ENCODE peak calls at places on chromosomes 5 and 9, in four cellular contexts. K, Q, N and S are unnamed samples.

GRCh38 chr5:168655316-168655715 is 76.1 kb upstream of the PANK3 start:
- DNase-seq in Q (no peak), K (no peak), N (no peak), S (no peak)

GRCh38 chr5:137486707-137487106 is 12.4 kb downstream of the SPOCK1 start:
- DNase-seq in N (no peak), Q (no peak), K (no peak), S (peak)

GRCh38 chr5:156971848-156972525 is 9.0 kb upstream of the TIMD4 start:
- DNase-seq in Q (no peak), N (no peak), K (no peak), S (no peak)

GRCh38 chr5:150780180-150780692 is 1.7 kb downstream of the SMIM3 start:
- DNase-seq in Q (peak), N (no peak), K (peak), S (no peak)

GRCh38 chr5:117888688-117889087 is 1099.7 kb downstream of the DTWD2 start:
- DNase-seq in Q (peak), K (no peak), N (no peak), S (no peak)

GRCh38 chr5:129063483-129064136 is 30.9 kb upstream of the ISOC1 start:
- DNase-seq in K (no peak), Q (no peak), N (no peak), S (peak)

GRCh38 chr5:113043491-113043931 is 66.9 kb downstream of the DCP2 start:
- DNase-seq in N (no peak), Q (no peak), K (peak), S (peak)

GRCh38 chr5:177317959-177318377 is 6.3 kb upstream of the MXD3 start:
- DNase-seq in N (peak), K (peak), Q (no peak), S (peak)

GRCh38 chr9:128102196-128102595 is 25.3 kb downstream of the PTGES2 start:
- DNase-seq in Q (no peak), N (no peak), K (no peak), S (no peak)

GRCh38 chr5:143400541-143401252 is 2.8 kb downstream of the NR3C1 start:
- DNase-seq in Q (no peak), K (no peak), N (no peak), S (peak)

GRCh38 chr9:126719677-126720435 is 85.0 kb upstream of the ZBTB43 start:
- DNase-seq in N (peak), Q (peak), K (peak), S (peak)

GRCh38 chr5:52838306-52839015 is 50.7 kb downstream of the ITGA1 start:
- DNase-seq in Q (no peak), N (no peak), K (no peak), S (no peak)

GRCh38 chr5:3741372-3741770 is 145.7 kb downstream of the IRX1 start:
- DNase-seq in K (no peak), Q (no peak), N (no peak), S (no peak)

GRCh38 chr9:104539275-104539674 is 2.6 kb upstream of the OR13C3 start:
- DNase-seq in Q (no peak), K (no peak), N (no peak), S (no peak)

GRCh38 chr9:123400926-123401503 is 45.0 kb downstream of the CRB2 start:
- DNase-seq in N (no peak), Q (no peak), K (no peak), S (peak)

DNA sequence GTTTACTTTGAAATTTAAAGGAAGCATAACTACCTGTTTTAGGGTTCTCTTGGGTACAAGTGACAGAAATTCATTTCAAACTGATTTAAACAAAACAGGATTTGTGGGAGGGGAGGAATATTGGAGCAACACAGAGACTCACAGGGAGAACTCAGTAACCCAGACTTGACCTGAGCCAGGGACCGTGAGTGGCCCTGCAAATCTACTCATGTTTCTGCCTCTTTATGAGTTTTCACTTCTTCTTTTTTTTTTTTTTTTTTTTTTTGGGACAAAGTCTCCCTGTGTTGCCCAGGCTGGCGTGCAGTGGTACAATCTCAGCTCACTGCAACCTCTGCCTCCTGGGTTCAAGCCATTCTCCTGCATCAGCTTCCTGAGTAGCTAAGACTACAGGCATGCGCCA is 405.6 kb upstream of the ZNF608 start:
- DNase-seq in K (no peak), Q (no peak), N (no peak), S (no peak)
- TF ChIP-seq MYC in K (no peak), Q (no peak), N (no peak), S (no peak)

GRCh38 chr5:148924817-148925216 is 98.4 kb downstream of the ADRB2 start:
- DNase-seq in K (no peak), Q (no peak), N (no peak), S (peak)
- TF ChIP-seq MYC in K (no peak), Q (no peak), N (no peak), S (no peak)

GRCh38 chr5:175120412-175120811 is 323.6 kb downstream of the DRD1 start:
- DNase-seq in Q (no peak), N (no peak), K (no peak), S (no peak)
- TF ChIP-seq MYC in Q (no peak), N (no peak), K (no peak), S (no peak)

DNA sequence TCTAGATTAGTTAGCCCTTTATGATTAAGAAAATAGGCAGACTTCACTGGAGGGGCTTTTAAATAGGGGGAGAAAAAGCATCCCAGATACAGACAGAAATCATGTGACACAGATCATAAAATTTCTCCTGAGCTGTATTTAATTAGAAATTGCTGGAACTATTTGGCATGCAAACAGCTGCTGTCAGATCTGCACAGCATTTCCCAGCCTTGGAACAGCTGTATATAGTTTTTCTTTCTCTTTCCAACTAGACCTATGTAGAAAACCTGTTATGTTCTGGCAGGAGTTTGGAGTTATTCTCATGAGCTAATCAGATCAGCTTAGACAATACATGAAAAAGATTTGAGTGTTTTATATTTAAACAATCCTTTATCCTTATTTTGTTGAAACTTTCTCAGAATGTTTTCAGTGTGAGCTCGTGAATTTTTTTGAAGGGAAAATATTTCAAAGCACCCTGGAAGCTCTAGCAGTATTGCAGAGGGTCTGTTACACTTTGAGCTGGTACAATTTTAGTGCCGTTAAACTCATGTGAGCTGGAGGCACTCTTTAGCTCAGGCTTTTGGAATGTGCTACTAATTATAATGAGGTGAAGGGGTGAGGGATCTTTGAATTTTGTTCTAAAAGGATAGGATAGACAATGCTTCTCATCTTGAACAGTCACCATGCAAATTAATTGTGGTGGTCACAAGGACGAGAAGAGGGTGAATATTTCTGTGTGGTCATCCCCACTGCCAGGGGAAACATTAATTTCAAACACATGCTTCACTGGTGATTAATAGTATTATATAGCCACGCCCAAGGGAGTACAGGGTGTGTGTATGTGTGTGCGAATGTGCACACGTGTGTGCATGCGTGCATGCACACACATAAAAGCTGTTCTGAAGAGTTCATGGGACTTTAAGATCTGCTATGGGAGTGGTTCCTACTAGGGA is 239.4 kb upstream of the FBXL7 start:
- DNase-seq in N (no peak), Q (no peak), K (no peak), S (no peak)
- TF ChIP-seq MYC in N (no peak), Q (no peak), K (no peak), S (no peak)

DNA sequence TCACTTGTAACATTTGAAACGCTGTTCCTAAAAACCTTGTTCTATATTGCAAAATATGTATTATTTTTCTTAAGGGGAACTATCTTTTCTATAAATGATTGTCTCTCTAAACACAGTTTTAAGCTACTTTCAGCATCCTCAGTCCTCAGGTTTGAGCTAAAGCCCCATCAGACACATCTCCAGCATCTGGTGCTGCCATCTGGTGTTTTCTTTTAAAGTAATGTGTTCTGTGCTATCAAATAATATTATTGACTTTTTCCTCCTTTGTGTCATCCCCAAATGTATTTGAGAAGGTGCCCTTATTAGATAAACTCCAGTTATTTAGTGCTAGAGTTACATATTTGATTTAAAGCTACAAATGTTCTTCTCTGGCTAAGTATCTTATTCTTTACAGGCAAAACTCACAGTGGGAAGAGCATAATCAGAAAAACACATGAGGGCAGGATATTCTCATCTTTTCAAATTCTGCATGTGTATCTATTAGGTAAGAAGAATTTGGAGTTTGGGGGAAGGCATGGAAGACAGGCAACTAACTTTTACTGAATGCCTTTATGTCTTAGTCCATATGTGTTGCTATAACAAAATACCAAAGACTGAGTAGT is 27.5 kb downstream of the ZNF474 start:
- DNase-seq in K (peak), N (peak), Q (no peak), S (peak)
- TF ChIP-seq MYC in K (no peak), N (no peak), Q (no peak), S (no peak)